ENCODE peak calls at places on chromosomes 1 and 21, in seven cellular contexts. G, T, I, Y, B, D and H are unnamed samples.

GRCh38 chr1:21924503-21925005 is 12.6 kb downstream of the HSPG2 start:
- DNase-seq in G (no peak), T (no peak), I (no peak), Y (no peak), B (no peak), D (no peak), H (no peak)

GRCh38 chr1:53316058-53316741 is 11.7 kb downstream of the LRP8 start:
- DNase-seq in G (peak), T (no peak), I (no peak), Y (no peak), B (no peak), D (no peak), H (no peak)

GRCh38 chr21:37580690-37581089 is 214.1 kb downstream of the DYRK1A start:
- DNase-seq in G (no peak), T (no peak), I (no peak), Y (no peak), B (no peak), D (no peak), H (no peak)

GRCh38 chr1:211420389-211420788 is 71.6 kb downstream of the RD3 start:
- DNase-seq in G (no peak), T (no peak), I (peak), Y (no peak), B (peak), D (no peak), H (peak)

GRCh38 chr1:55255901-55256300 is 40.7 kb upstream of the USP24 start:
- DNase-seq in G (no peak), T (no peak), I (no peak), Y (no peak), B (no peak), D (no peak), H (no peak)

GRCh38 chr21:41758550-41758949 is 8.3 kb downstream of the RIPK4 start:
- DNase-seq in G (no peak), T (no peak), I (no peak), Y (no peak), B (peak), D (no peak), H (no peak)

GRCh38 chr1:245363821-245364220 is 209.0 kb downstream of the KIF26B start:
- DNase-seq in G (no peak), T (no peak), I (no peak), Y (no peak), B (no peak), D (no peak), H (no peak)

GRCh38 chr1:159261726-159262494 is 40.2 kb upstream of the FCER1A start:
- DNase-seq in G (no peak), T (no peak), I (no peak), Y (no peak), B (peak), D (no peak), H (no peak)

GRCh38 chr1:84698718-84699117 is 8.5 kb upstream of the SSX2IP start:
- DNase-seq in G (no peak), T (peak), I (peak), Y (no peak), B (peak), D (no peak), H (peak)

GRCh38 chr1:25989440-25989839 is 8.4 kb downstream of the PAFAH2 start:
- DNase-seq in G (no peak), T (no peak), I (no peak), Y (no peak), B (no peak), D (no peak), H (no peak)

GRCh38 chr1:11331036-11331765 is 58.2 kb downstream of the UBIAD1 start:
- DNase-seq in G (no peak), T (no peak), I (no peak), Y (no peak), B (no peak), D (no peak), H (no peak)

GRCh38 chr1:47189844-47190562 is at the start of gene PDZK1IP1:
- DNase-seq in G (no peak), T (no peak), I (no peak), Y (peak), B (peak), D (no peak), H (no peak)

GRCh38 chr1:248618878-248619277 is 16.0 kb downstream of the OR2T11 start:
- DNase-seq in G (peak), T (peak), I (no peak), Y (peak), B (peak), D (peak), H (no peak)

GRCh38 chr1:89632213-89633102 is 462 bp upstream of the LRRC8C start:
- DNase-seq in G (peak), T (peak), I (peak), Y (peak), B (peak), D (peak), H (no peak)

GRCh38 chr1:204684206-204684536 is 1.4 kb downstream of the LRRN2 start:
- DNase-seq in G (no peak), T (no peak), I (no peak), Y (no peak), B (no peak), D (no peak), H (no peak)